ENCODE peak calls at places on chromosomes 13 and 19, in ten cellular contexts. E is cardiac muscle cell; F is activated naive CD4-positive, alpha-beta T cell treated with anti-CD3 and anti-CD28 coated beads, Interleukin-2, amount 10 ng/mL, durations not matched to agents 7 days and 5 days; Z is GM23248; Q is activated T-helper 2 cell treated with anti-CD3 and anti-CD28 coated beads, Interferon-gamma antibody, Interleukin-2, Interleukin-4, amounts not matched to agents 10 μg/mL and 5 μg/mL and 100 μg/mL, durations not matched to agents 14 hours and 24 hours and 36 hours; C is stimulated activated CD4-positive, alpha-beta T cell treated with anti-CD3 and anti-CD28 coated beads, Interleukin-1b, Interleukin-23, amount 100 ng/mL, for 1 hour; T is brain microvascular endothelial cell; P is omental fat pad; K is H54; B is mucosa of descending colon. U is an unnamed sample.
A peak's percentile ranks its signal among the peaks of the same experiment; 100 is the strongest.

GRCh38 chr13:113889467-113889866 is 25.6 kb upstream of the GAS6 start:
- DNase-seq in B (no peak), T (no peak), K (no peak), E (no peak), P (no peak), F (no peak), C (no peak), Q (no peak), Z (peak; percentile 19), U (no peak)

GRCh38 chr19:51354742-51355148 is 11.4 kb downstream of the ETFB start:
- DNase-seq in F (peak; percentile 63), Z (no peak), T (peak; percentile 70), K (no peak), E (peak; percentile 85), P (no peak), B (no peak), Q (peak; percentile 65), C (no peak), U (no peak)

GRCh38 chr19:46385636-46386035 is 27.7 kb downstream of the CCDC8 start:
- DNase-seq in B (no peak), P (no peak), Z (no peak), F (peak; percentile 5), Q (no peak), K (no peak), T (no peak), E (no peak), C (no peak), U (no peak)

GRCh38 chr13:109211616-109212015 is 574.8 kb downstream of the IRS2 start:
- DNase-seq in Z (peak; percentile 66), F (no peak), B (no peak), E (no peak), C (no peak), T (peak; percentile 35), Q (no peak), K (peak; percentile 18), P (no peak), U (no peak)

GRCh38 chr19:55228403-55229031 is at the start of gene TMEM86B:
- DNase-seq in K (no peak), Q (no peak), Z (no peak), C (no peak), T (no peak), P (no peak), E (no peak), B (no peak), F (no peak), U (no peak)

GRCh38 chr19:49395581-49396407 is 7.7 kb downstream of the KASH5 start:
- DNase-seq in T (no peak), Q (no peak), E (no peak), B (no peak), K (no peak), F (no peak), P (no peak), Z (no peak), C (no peak), U (no peak)

GRCh38 chr13:30125422-30126073 is 181.8 kb downstream of the KATNAL1 start:
- DNase-seq in B (no peak), T (peak; percentile 74), C (no peak), Z (peak; percentile 95), E (no peak), F (no peak), Q (no peak), P (no peak), K (peak; percentile 27), U (peak; percentile 12)

GRCh38 chr13:40406405-40407138 is 259.9 kb downstream of the FOXO1 start:
- DNase-seq in B (no peak), C (no peak), P (no peak), E (peak; percentile 34), F (no peak), Q (no peak), Z (peak; percentile 75), K (no peak), T (peak; percentile 78), U (no peak)

GRCh38 chr13:87087741-87088140 is 583.4 kb upstream of the SLITRK5 start:
- DNase-seq in F (no peak), Z (peak; percentile 17), K (no peak), Q (no peak), T (no peak), B (no peak), C (no peak), E (no peak), P (no peak), U (no peak)

GRCh38 chr19:19578241-19578640 is 40.2 kb downstream of the CILP2 start:
- DNase-seq in E (no peak), P (no peak), Q (no peak), F (no peak), K (no peak), C (no peak), B (no peak), T (no peak), Z (no peak), U (peak; percentile 88)

GRCh38 chr19:5078179-5078578 is 109.3 kb downstream of the KDM4B start:
- DNase-seq in B (no peak), F (no peak), C (no peak), T (no peak), P (no peak), E (no peak), Q (no peak), K (no peak), Z (no peak), U (no peak)

GRCh38 chr13:41621716-41622508 is 164.6 kb downstream of the RGCC start:
- DNase-seq in E (peak; percentile 61), T (peak; percentile 73), K (no peak), B (no peak), Z (peak; percentile 39), Q (no peak), P (no peak), C (no peak), F (no peak), U (no peak)

GRCh38 chr13:41552031-41552430 is 94.7 kb downstream of the RGCC start:
- DNase-seq in C (no peak), F (no peak), T (no peak), B (no peak), Q (no peak), P (no peak), K (no peak), Z (no peak), E (no peak), U (no peak)

GRCh38 chr13:33869005-33869404 is 51.1 kb downstream of the RFC3 start:
- DNase-seq in Z (no peak), E (no peak), T (no peak), C (no peak), Q (no peak), F (no peak), P (no peak), K (no peak), B (no peak), U (no peak)

GRCh38 chr19:3807131-3807480 is 20.9 kb upstream of the MATK start:
- DNase-seq in F (no peak), K (no peak), C (no peak), Q (no peak), P (no peak), B (peak; percentile 45), E (no peak), Z (no peak), T (no peak), U (no peak)

U was measured in NCI-H1105 treated with DMSO at 0.1 percent for 48 hours.